ENCODE peak calls at places on chromosomes 4 and X, in seven cellular contexts. E is adipocyte, H is Peyer's patch, V is left lung, A is colonic mucosa, Z is SJSA1, L is cardiac muscle cell. B is an unnamed sample.

GRCh38 chr4:136651932-136652331 is 880.4 kb downstream of the PCDH18 start:
- DNase-seq in E (no peak), H (no peak), V (no peak), A (no peak), Z (no peak), L (no peak), B (no peak)

GRCh38 chrX:41005445-41005992 is 79.7 kb upstream of the USP9X start:
- DNase-seq in E (no peak), H (no peak), V (no peak), A (no peak), Z (no peak), L (no peak), B (no peak)

GRCh38 chrX:40065291-40066046 is 32.3 kb downstream of the BCOR start:
- DNase-seq in E (no peak), H (no peak), V (no peak), A (no peak), Z (no peak), L (no peak), B (no peak)

GRCh38 chr4:5568931-5569330 is 139.4 kb downstream of the EVC2 start:
- DNase-seq in E (no peak), H (no peak), V (no peak), A (no peak), Z (no peak), L (no peak), B (no peak)

GRCh38 chr4:81352476-81352875 is 119.2 kb downstream of the RASGEF1B start:
- DNase-seq in E (peak), H (no peak), V (no peak), A (no peak), Z (no peak), L (no peak), B (no peak)

GRCh38 chr4:101211146-101211553 is 136.2 kb downstream of the PPP3CA start:
- DNase-seq in E (no peak), H (no peak), V (no peak), A (no peak), Z (no peak), L (no peak), B (no peak)

GRCh38 chrX:133992877-133993276 is 7.5 kb upstream of the GPC3 start:
- DNase-seq in E (no peak), H (no peak), V (no peak), A (no peak), Z (no peak), L (no peak), B (no peak)

GRCh38 chr4:169337510-169337909 is 66.8 kb upstream of the SH3RF1 start:
- DNase-seq in E (peak), H (no peak), V (no peak), A (no peak), Z (no peak), L (no peak), B (no peak)

GRCh38 chrX:132876933-132877332 is 81.5 kb downstream of the HS6ST2 start:
- DNase-seq in E (no peak), H (no peak), V (no peak), A (no peak), Z (no peak), L (no peak), B (no peak)

GRCh38 chr4:61431131-61431530 is 231.0 kb downstream of the ADGRL3 start:
- DNase-seq in E (no peak), H (no peak), V (no peak), A (no peak), Z (no peak), L (no peak), B (no peak)

GRCh38 chrX:43940811-43941210 is 32.4 kb downstream of the NDP start:
- DNase-seq in E (peak), H (no peak), V (no peak), A (no peak), Z (peak), L (no peak), B (no peak)

GRCh38 chr4:10442976-10443375 is 14.2 kb downstream of the ZNF518B start:
- DNase-seq in E (no peak), H (no peak), V (no peak), A (no peak), Z (no peak), L (no peak), B (no peak)

GRCh38 chr4:110046588-110047049 is 133.9 kb downstream of the EGF start:
- DNase-seq in E (peak), H (no peak), V (no peak), A (no peak), Z (no peak), L (no peak), B (no peak)

GRCh38 chrX:154784149-154784985 is 20.9 kb downstream of the MPP1 start:
- DNase-seq in E (no peak), H (no peak), V (no peak), A (no peak), Z (no peak), L (no peak), B (no peak)
- H3K4me3 ChIP-seq in E (no peak), H (no peak), V (no peak), A (no peak), Z (no peak), L (no peak), B (no peak)

GRCh38 chr4:187475901-187476300 is 519.7 kb upstream of the ZFP42 start:
- DNase-seq in E (no peak), H (no peak), V (no peak), A (no peak), Z (no peak), L (no peak), B (no peak)
- H3K4me3 ChIP-seq in E (no peak), H (no peak), V (no peak), A (no peak), Z (no peak), L (no peak), B (no peak)

GRCh38 chrX:140439455-140439854 is 65.4 kb downstream of the SOX3 start:
- DNase-seq in E (no peak), H (no peak), V (peak), A (no peak), Z (no peak), L (peak), B (no peak)
- H3K4me3 ChIP-seq in E (no peak), H (no peak), V (no peak), A (no peak), Z (no peak), L (no peak), B (no peak)

DNA sequence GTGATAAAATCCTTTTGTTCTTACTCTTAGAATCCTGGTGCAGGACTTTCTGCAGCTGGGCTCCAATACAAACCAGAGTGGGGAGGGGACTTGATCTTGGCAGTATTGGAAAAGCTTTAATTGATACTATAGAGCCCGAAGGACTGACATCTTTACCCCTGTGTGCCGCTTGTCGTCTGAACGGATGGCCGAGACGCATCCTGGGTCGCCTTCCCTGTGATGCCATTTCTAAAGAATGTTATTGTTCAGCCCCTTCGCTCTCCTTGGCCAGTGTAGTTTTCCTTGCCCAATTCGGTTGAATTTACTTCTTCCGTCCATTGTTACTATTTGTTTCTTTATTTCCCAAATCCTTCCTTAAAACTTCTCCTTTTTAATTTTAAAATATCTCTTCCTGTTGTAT is 80.9 kb downstream of the CLDN34 start:
- DNase-seq in E (no peak), H (no peak), V (no peak), A (no peak), Z (no peak), L (no peak), B (no peak)
- H3K4me3 ChIP-seq in E (peak), H (no peak), V (no peak), A (no peak), Z (no peak), L (no peak), B (no peak)

GRCh38 chrX:81215685-81216084 is 13.8 kb downstream of the SH3BGRL start:
- DNase-seq in E (no peak), H (no peak), V (no peak), A (no peak), Z (no peak), L (no peak), B (no peak)
- H3K4me3 ChIP-seq in E (no peak), H (no peak), V (no peak), A (no peak), Z (no peak), L (no peak), B (no peak)

GRCh38 chrX:154032653-154033052 is 13.0 kb upstream of the IRAK1 start:
- DNase-seq in E (no peak), H (no peak), V (no peak), A (no peak), Z (no peak), L (no peak), B (no peak)
- H3K4me3 ChIP-seq in E (no peak), H (no peak), V (no peak), A (no peak), Z (no peak), L (no peak), B (no peak)

GRCh38 chr4:185742766-185743165 is 69.2 kb downstream of the SORBS2 start:
- DNase-seq in E (no peak), H (no peak), V (no peak), A (no peak), Z (no peak), L (no peak), B (peak)
- H3K4me3 ChIP-seq in E (no peak), H (no peak), V (no peak), A (no peak), Z (no peak), L (no peak), B (no peak)

GRCh38 chrX:148259990-148260389 is 240.4 kb upstream of the AFF2 start:
- DNase-seq in E (no peak), H (no peak), V (no peak), A (no peak), Z (no peak), L (no peak), B (no peak)
- H3K4me3 ChIP-seq in E (no peak), H (no peak), V (no peak), A (no peak), Z (no peak), L (no peak), B (no peak)

GRCh38 chr4:25330905-25331816 is 18.6 kb downstream of the ZCCHC4 start:
- DNase-seq in E (no peak), H (no peak), V (no peak), A (no peak), Z (no peak), L (no peak), B (no peak)

GRCh38 chr4:25330335-25330734 is 17.8 kb downstream of the ZCCHC4 start:
- DNase-seq in E (no peak), H (no peak), V (no peak), A (no peak), Z (no peak), L (no peak), B (no peak)
- H3K4me3 ChIP-seq in E (no peak), H (no peak), V (no peak), A (no peak), Z (no peak), L (no peak), B (no peak)

B was measured in DND-41.